ENCODE peak calls at places on chromosome 22, in five cellular contexts. One of them, this sample, is unnamed. For H3K4me1 and H4K20me1, the result is how much of the 10 kb centered on the place peaks cover.

GRCh38 chr22:50542416-50542927 is 3.2 kb upstream of the KLHDC7B start:
- DNase-seq in PC-9: no peak
- DNase-seq in fibroblast of lung: no peak
- DNase-seq in IMR-90: no peak
- DNase-seq in GM23248: peak
- DNase-seq in this sample: no peak

GRCh38 chr22:39130892-39131855 is 21.3 kb downstream of the CBX7 start:
- DNase-seq in GM23248: peak
- DNase-seq in PC-9: no peak
- DNase-seq in fibroblast of lung: no peak
- DNase-seq in IMR-90: peak
- DNase-seq in this sample: no peak

GRCh38 chr22:39109361-39109760 is 12.3 kb downstream of the APOBEC3H start:
- DNase-seq in PC-9: no peak
- DNase-seq in GM23248: no peak
- DNase-seq in IMR-90: no peak
- DNase-seq in fibroblast of lung: no peak
- DNase-seq in this sample: no peak

GRCh38 chr22:25193548-25193947 is 6.1 kb upstream of the CRYBB3 start:
- DNase-seq in IMR-90: no peak
- DNase-seq in fibroblast of lung: no peak
- DNase-seq in PC-9: no peak
- DNase-seq in GM23248: peak
- DNase-seq in this sample: peak

GRCh38 chr22:20117656-20118571 is 888 bp upstream of the TRMT2A start:
- DNase-seq in PC-9: no peak
- DNase-seq in GM23248: peak
- DNase-seq in fibroblast of lung: peak
- DNase-seq in IMR-90: peak
- DNase-seq in this sample: peak

GRCh38 chr22:19292262-19293230 is 1.0 kb upstream of the CLTCL1 start:
- DNase-seq in PC-9: no peak
- DNase-seq in fibroblast of lung: peak
- DNase-seq in GM23248: no peak
- DNase-seq in IMR-90: no peak
- DNase-seq in this sample: peak

GRCh38 chr22:50490531-50491308 is 4.1 kb downstream of the MIOX start:
- DNase-seq in fibroblast of lung: no peak
- DNase-seq in PC-9: no peak
- DNase-seq in GM23248: no peak
- DNase-seq in IMR-90: no peak
- DNase-seq in this sample: peak

GRCh38 chr22:43420991-43421665 is 9.3 kb downstream of the MPPED1 start:
- DNase-seq in fibroblast of lung: no peak
- DNase-seq in PC-9: no peak
- DNase-seq in GM23248: no peak
- DNase-seq in IMR-90: no peak
- DNase-seq in this sample: no peak

GRCh38 chr22:32850591-32851517 is 49.3 kb downstream of the TIMP3 start:
- DNase-seq in GM23248: peak
- DNase-seq in IMR-90: no peak
- DNase-seq in fibroblast of lung: peak
- DNase-seq in PC-9: no peak
- DNase-seq in this sample: no peak

GRCh38 chr22:24466831-24467249 is 28.3 kb upstream of the UPB1 start:
- DNase-seq in GM23248: peak
- DNase-seq in fibroblast of lung: peak
- DNase-seq in IMR-90: peak
- DNase-seq in PC-9: peak
- DNase-seq in this sample: no peak

GRCh38 chr22:20203142-20204099 is 52.6 kb upstream of the CCDC188 start:
- DNase-seq in IMR-90: peak
- DNase-seq in fibroblast of lung: peak
- DNase-seq in PC-9: peak
- DNase-seq in GM23248: peak
- DNase-seq in this sample: no peak

GRCh38 chr22:49433717-49434611 is 393.7 kb downstream of the BRD1 start:
- DNase-seq in fibroblast of lung: no peak
- DNase-seq in IMR-90: no peak
- DNase-seq in PC-9: peak
- DNase-seq in GM23248: no peak
- DNase-seq in this sample: peak

GRCh38 chr22:20319041-20319744 is 667 bp downstream of the DGCR6L start:
- DNase-seq in IMR-90: no peak
- DNase-seq in PC-9: no peak
- DNase-seq in GM23248: peak
- DNase-seq in fibroblast of lung: no peak
- DNase-seq in this sample: peak

GRCh38 chr22:29449296-29449863 is 11.0 kb downstream of the RFPL1 start:
- DNase-seq in IMR-90: no peak
- DNase-seq in PC-9: no peak
- DNase-seq in fibroblast of lung: no peak
- DNase-seq in GM23248: no peak
- DNase-seq in this sample: no peak

GRCh38 chr22:29442976-29443375 is 4.6 kb downstream of the RFPL1 start:
- DNase-seq in IMR-90: no peak
- DNase-seq in PC-9: no peak
- DNase-seq in GM23248: no peak
- DNase-seq in fibroblast of lung: no peak
- DNase-seq in this sample: no peak

GRCh38 chr22:29445508-29445907 is 7.1 kb downstream of the RFPL1 start:
- DNase-seq in IMR-90: no peak
- DNase-seq in GM23248: no peak
- DNase-seq in PC-9: no peak
- DNase-seq in fibroblast of lung: no peak
- DNase-seq in this sample: no peak

GRCh38 chr22:29443452-29443851 is 5.1 kb downstream of the RFPL1 start:
- DNase-seq in PC-9: no peak
- DNase-seq in fibroblast of lung: no peak
- DNase-seq in GM23248: no peak
- DNase-seq in IMR-90: no peak
- DNase-seq in this sample: no peak

DNA sequence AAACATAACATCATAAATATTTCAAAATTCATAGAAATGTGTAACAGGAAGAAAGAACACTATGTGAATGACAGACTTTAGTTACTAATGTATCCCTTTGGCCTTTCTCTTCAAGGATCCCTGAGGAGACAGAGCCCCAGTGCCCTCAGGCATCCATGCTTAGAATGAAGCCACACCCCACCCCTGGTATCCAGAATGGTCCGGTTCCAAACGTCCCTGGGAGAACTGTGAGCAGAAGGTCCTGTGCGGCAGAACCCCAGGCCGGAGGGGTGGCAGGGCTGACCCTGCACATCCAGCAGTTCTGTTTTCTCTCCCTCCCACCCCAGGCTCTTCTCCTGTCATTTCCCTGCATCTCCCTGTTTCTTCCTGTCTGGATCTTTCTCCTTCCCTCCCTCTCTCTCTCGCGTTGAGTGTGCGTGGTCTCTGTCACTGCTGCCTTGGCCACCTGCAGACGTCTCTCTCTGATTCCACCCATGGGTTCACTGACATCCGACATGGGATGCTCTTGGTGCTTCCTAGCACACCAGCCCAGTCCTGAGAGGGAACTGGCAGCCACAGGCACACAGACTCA is 5.6 kb downstream of the RFPL1 start:
- DNase-seq in IMR-90: no peak
- DNase-seq in GM23248: no peak
- DNase-seq in PC-9: no peak
- DNase-seq in fibroblast of lung: no peak
- DNase-seq in this sample: no peak
- H3K4me1 ChIP-seq in IMR-90: under half
- H3K4me1 ChIP-seq in GM23248: under half
- H3K4me1 ChIP-seq in PC-9: under half
- H3K4me1 ChIP-seq in fibroblast of lung: under half
- H3K4me1 ChIP-seq in this sample: under half

GRCh38 chr22:37816543-37817180 is 6.5 kb upstream of the GALR3 start:
- DNase-seq in fibroblast of lung: no peak
- DNase-seq in IMR-90: no peak
- DNase-seq in PC-9: no peak
- DNase-seq in GM23248: no peak
- DNase-seq in this sample: no peak

GRCh38 chr22:37815593-37815992 is 7.6 kb upstream of the GALR3 start:
- DNase-seq in PC-9: no peak
- DNase-seq in GM23248: no peak
- DNase-seq in IMR-90: no peak
- DNase-seq in fibroblast of lung: no peak
- DNase-seq in this sample: no peak

GRCh38 chr22:37809672-37810333 is 2.1 kb downstream of the GCAT start:
- DNase-seq in PC-9: no peak
- DNase-seq in IMR-90: no peak
- DNase-seq in GM23248: no peak
- DNase-seq in fibroblast of lung: no peak
- DNase-seq in this sample: no peak

GRCh38 chr22:37811867-37812266 is 4.1 kb downstream of the GCAT start:
- DNase-seq in fibroblast of lung: no peak
- DNase-seq in GM23248: no peak
- DNase-seq in IMR-90: no peak
- DNase-seq in PC-9: no peak
- DNase-seq in this sample: no peak

DNA sequence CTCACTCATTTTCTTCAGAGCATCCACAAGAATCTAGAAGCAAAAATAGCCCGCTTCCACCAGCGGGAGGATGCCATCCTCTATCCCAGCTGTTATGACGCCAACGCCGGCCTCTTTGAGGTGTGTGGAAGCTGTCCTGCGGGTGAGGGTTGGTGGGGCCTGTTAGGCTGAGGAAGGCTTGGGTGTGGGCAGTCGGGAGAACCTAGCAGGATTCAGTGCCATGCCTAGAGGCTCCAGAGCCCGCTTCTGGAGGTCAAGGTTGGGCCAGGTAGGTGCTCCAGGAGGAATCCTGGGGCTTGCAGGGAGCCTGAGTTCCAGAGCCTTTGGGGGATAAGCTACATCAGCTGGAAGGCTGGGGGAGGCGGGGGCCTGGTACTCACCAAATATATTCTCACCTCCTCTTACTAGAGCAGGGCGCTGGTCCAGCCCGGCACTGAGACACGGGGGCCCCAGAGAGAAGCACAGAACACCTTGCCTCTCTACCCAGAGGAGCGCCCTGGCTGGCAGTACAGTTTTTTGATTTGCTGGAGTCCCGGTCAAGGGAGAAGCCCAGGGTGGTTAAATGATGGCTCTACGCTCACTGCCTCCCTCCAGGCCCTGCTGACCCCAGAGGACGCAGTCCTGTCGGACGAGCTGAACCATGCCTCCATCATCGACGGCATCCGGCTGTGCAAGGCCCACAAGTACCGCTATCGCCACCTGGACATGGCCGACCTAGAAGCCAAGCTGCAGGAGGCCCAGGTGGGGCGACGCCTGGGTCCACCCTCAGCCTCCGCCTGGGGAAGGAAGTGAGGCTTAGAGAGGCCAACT is 5.3 kb downstream of the GCAT start:
- DNase-seq in IMR-90: no peak
- DNase-seq in PC-9: no peak
- DNase-seq in fibroblast of lung: no peak
- DNase-seq in GM23248: no peak
- DNase-seq in this sample: no peak
- H4K20me1 ChIP-seq in IMR-90: under half
- H4K20me1 ChIP-seq in PC-9: under half
- H4K20me1 ChIP-seq in fibroblast of lung: under half
- H4K20me1 ChIP-seq in GM23248: under half
- H4K20me1 ChIP-seq in this sample: under half

DNA sequence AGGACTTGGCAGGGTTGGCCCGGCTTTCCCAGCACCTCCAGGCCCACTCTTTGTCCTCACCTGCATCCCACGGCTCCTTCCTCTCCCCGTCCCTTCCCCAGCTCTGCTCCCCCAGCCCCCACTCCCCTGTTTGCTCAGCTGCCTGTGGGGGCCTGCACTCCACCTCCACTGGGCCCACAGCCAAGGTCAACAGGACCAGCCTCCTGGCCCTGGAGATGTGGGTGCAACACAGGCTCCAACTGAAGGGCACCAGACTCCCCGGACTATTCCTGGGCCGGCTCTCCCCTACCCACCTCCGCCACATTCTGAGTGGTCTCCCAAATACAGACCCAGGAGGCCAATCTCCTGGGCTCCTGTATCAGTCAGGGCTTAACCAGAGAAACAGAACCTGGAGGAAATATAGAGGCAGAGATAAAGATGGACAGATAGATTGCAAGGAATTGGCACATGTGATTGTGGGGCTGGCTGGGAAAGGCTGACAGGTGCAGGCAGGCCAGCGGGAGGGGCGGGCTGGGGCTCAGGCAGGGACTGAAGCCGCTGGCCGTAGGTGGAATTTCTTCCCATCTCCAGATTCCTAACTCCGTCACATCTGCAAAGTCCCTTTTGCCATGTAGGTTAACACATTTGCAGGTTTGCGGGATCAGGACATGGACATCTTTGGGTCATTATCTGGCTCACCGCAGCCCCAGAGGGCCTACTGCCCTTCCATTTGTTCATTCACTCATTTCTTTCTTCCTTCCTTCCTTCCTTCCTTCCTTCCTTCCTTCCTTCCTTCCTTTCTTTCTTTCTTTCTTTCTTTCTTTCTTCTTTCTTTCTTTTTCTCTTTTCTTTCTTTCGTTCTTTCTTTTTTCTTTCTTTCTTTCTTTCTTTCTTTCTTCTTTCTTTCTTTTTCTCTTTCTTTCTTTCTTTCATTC is 45.8 kb upstream of the MYH9 start:
- DNase-seq in PC-9: no peak
- DNase-seq in fibroblast of lung: no peak
- DNase-seq in GM23248: no peak
- DNase-seq in IMR-90: no peak
- DNase-seq in this sample: no peak
- H3K4me1 ChIP-seq in PC-9: under half
- H3K4me1 ChIP-seq in fibroblast of lung: under half
- H3K4me1 ChIP-seq in GM23248: under half
- H3K4me1 ChIP-seq in IMR-90: under half
- H3K4me1 ChIP-seq in this sample: under half

GRCh38 chr22:46090051-46090591 is 60.2 kb upstream of the PPARA start:
- DNase-seq in IMR-90: no peak
- DNase-seq in PC-9: no peak
- DNase-seq in GM23248: peak
- DNase-seq in fibroblast of lung: no peak
- DNase-seq in this sample: no peak

GRCh38 chr22:46089426-46090041 is 60.8 kb upstream of the PPARA start:
- DNase-seq in GM23248: no peak
- DNase-seq in fibroblast of lung: no peak
- DNase-seq in IMR-90: no peak
- DNase-seq in PC-9: no peak
- DNase-seq in this sample: no peak

GRCh38 chr22:46087816-46088277 is 62.5 kb upstream of the PPARA start:
- DNase-seq in fibroblast of lung: peak
- DNase-seq in PC-9: no peak
- DNase-seq in IMR-90: peak
- DNase-seq in GM23248: peak
- DNase-seq in this sample: no peak

GRCh38 chr22:46087336-46087690 is 63.0 kb upstream of the PPARA start:
- DNase-seq in PC-9: no peak
- DNase-seq in fibroblast of lung: no peak
- DNase-seq in IMR-90: no peak
- DNase-seq in GM23248: no peak
- DNase-seq in this sample: no peak

GRCh38 chr22:46088541-46089311 is 61.6 kb upstream of the PPARA start:
- DNase-seq in PC-9: no peak
- DNase-seq in IMR-90: peak
- DNase-seq in fibroblast of lung: peak
- DNase-seq in GM23248: peak
- DNase-seq in this sample: no peak
- H4K20me1 ChIP-seq in PC-9: under half
- H4K20me1 ChIP-seq in IMR-90: half or more
- H4K20me1 ChIP-seq in fibroblast of lung: under half
- H4K20me1 ChIP-seq in GM23248: under half
- H4K20me1 ChIP-seq in this sample: under half